ENCODE peak calls at places on chromosome 12, in six cellular contexts. One of them, this sample, is unnamed.

GRCh38 chr12:108833757-108834472 is 23.5 kb downstream of the SSH1 start:
- DNase-seq in activated naive CD4-positive, alpha-beta T cell: no peak
- DNase-seq in H7: no peak
- DNase-seq in activated T-cell treated with anti-CD3 and anti-CD28 coated beads, Interleukin-2, amount 50 U/mL, for 1 hour: no peak
- DNase-seq in IMR-90: peak; percentile 83
- DNase-seq in ovary: no peak
- DNase-seq in this sample: peak; percentile 86

GRCh38 chr12:3196488-3196887 is 119.3 kb downstream of the TSPAN9 start:
- DNase-seq in activated naive CD4-positive, alpha-beta T cell: no peak
- DNase-seq in IMR-90: no peak
- DNase-seq in H7: no peak
- DNase-seq in activated T-cell treated with anti-CD3 and anti-CD28 coated beads, Interleukin-2, amount 50 U/mL, for 1 hour: no peak
- DNase-seq in ovary: no peak
- DNase-seq in this sample: no peak

GRCh38 chr12:74552201-74552600 is 14.6 kb downstream of the ATXN7L3B start:
- DNase-seq in activated naive CD4-positive, alpha-beta T cell: no peak
- DNase-seq in ovary: no peak
- DNase-seq in activated T-cell treated with anti-CD3 and anti-CD28 coated beads, Interleukin-2, amount 50 U/mL, for 1 hour: no peak
- DNase-seq in IMR-90: no peak
- DNase-seq in H7: no peak
- DNase-seq in this sample: no peak

GRCh38 chr12:41596190-41596589 is 408.1 kb downstream of the PDZRN4 start:
- DNase-seq in IMR-90: no peak
- DNase-seq in H7: no peak
- DNase-seq in activated naive CD4-positive, alpha-beta T cell: no peak
- DNase-seq in ovary: no peak
- DNase-seq in activated T-cell treated with anti-CD3 and anti-CD28 coated beads, Interleukin-2, amount 50 U/mL, for 1 hour: no peak
- DNase-seq in this sample: no peak

GRCh38 chr12:14884458-14884878 is 1.2 kb downstream of the MGP start:
- DNase-seq in ovary: peak; percentile 88
- DNase-seq in IMR-90: peak; percentile 72
- DNase-seq in activated naive CD4-positive, alpha-beta T cell: peak; percentile 77
- DNase-seq in activated T-cell treated with anti-CD3 and anti-CD28 coated beads, Interleukin-2, amount 50 U/mL, for 1 hour: peak; percentile 77
- DNase-seq in H7: no peak
- DNase-seq in this sample: peak; percentile 91

GRCh38 chr12:132717531-132718387 is 7.1 kb downstream of the PGAM5 start:
- DNase-seq in activated naive CD4-positive, alpha-beta T cell: no peak
- DNase-seq in ovary: no peak
- DNase-seq in H7: peak; percentile 68
- DNase-seq in IMR-90: no peak
- DNase-seq in activated T-cell treated with anti-CD3 and anti-CD28 coated beads, Interleukin-2, amount 50 U/mL, for 1 hour: no peak
- DNase-seq in this sample: no peak

GRCh38 chr12:58781609-58782008 is 138.7 kb downstream of the LRIG3 start:
- DNase-seq in activated naive CD4-positive, alpha-beta T cell: no peak
- DNase-seq in ovary: no peak
- DNase-seq in H7: no peak
- DNase-seq in IMR-90: no peak
- DNase-seq in activated T-cell treated with anti-CD3 and anti-CD28 coated beads, Interleukin-2, amount 50 U/mL, for 1 hour: no peak
- DNase-seq in this sample: no peak

GRCh38 chr12:16012086-16012485 is 101.0 kb downstream of the DERA start:
- DNase-seq in ovary: no peak
- DNase-seq in H7: no peak
- DNase-seq in IMR-90: peak; percentile 61
- DNase-seq in activated T-cell treated with anti-CD3 and anti-CD28 coated beads, Interleukin-2, amount 50 U/mL, for 1 hour: no peak
- DNase-seq in activated naive CD4-positive, alpha-beta T cell: no peak
- DNase-seq in this sample: peak; percentile 15

GRCh38 chr12:50326636-50327284 is 43.4 kb upstream of the LIMA1 start:
- DNase-seq in activated T-cell treated with anti-CD3 and anti-CD28 coated beads, Interleukin-2, amount 50 U/mL, for 1 hour: no peak
- DNase-seq in activated naive CD4-positive, alpha-beta T cell: no peak
- DNase-seq in H7: no peak
- DNase-seq in IMR-90: peak; percentile 72
- DNase-seq in ovary: no peak
- DNase-seq in this sample: peak; percentile 36

GRCh38 chr12:12716151-12716844 is 870 bp upstream of the CDKN1B start:
- DNase-seq in activated naive CD4-positive, alpha-beta T cell: no peak
- DNase-seq in activated T-cell treated with anti-CD3 and anti-CD28 coated beads, Interleukin-2, amount 50 U/mL, for 1 hour: peak; percentile 37
- DNase-seq in H7: peak; percentile 40
- DNase-seq in IMR-90: peak; percentile 31
- DNase-seq in ovary: no peak
- DNase-seq in this sample: no peak

GRCh38 chr12:131061041-131061806 is 107.5 kb downstream of the ADGRD1 start:
- DNase-seq in activated T-cell treated with anti-CD3 and anti-CD28 coated beads, Interleukin-2, amount 50 U/mL, for 1 hour: no peak
- DNase-seq in H7: peak; percentile 30
- DNase-seq in activated naive CD4-positive, alpha-beta T cell: no peak
- DNase-seq in ovary: no peak
- DNase-seq in IMR-90: no peak
- DNase-seq in this sample: no peak

GRCh38 chr12:93229494-93230310 is 148.0 kb upstream of the NUDT4 start:
- DNase-seq in activated T-cell treated with anti-CD3 and anti-CD28 coated beads, Interleukin-2, amount 50 U/mL, for 1 hour: no peak
- DNase-seq in activated naive CD4-positive, alpha-beta T cell: no peak
- DNase-seq in H7: no peak
- DNase-seq in IMR-90: peak; percentile 96
- DNase-seq in ovary: no peak
- DNase-seq in this sample: peak; percentile 90

GRCh38 chr12:10771132-10771733 is 31.2 kb downstream of the TAS2R7 start:
- DNase-seq in IMR-90: peak; percentile 51
- DNase-seq in activated T-cell treated with anti-CD3 and anti-CD28 coated beads, Interleukin-2, amount 50 U/mL, for 1 hour: no peak
- DNase-seq in ovary: no peak
- DNase-seq in H7: peak; percentile 8
- DNase-seq in activated naive CD4-positive, alpha-beta T cell: no peak
- DNase-seq in this sample: peak; percentile 18

GRCh38 chr12:45089417-45089816 is 38.5 kb upstream of the DBX2 start:
- DNase-seq in activated T-cell treated with anti-CD3 and anti-CD28 coated beads, Interleukin-2, amount 50 U/mL, for 1 hour: no peak
- DNase-seq in H7: no peak
- DNase-seq in ovary: no peak
- DNase-seq in IMR-90: no peak
- DNase-seq in activated naive CD4-positive, alpha-beta T cell: no peak
- DNase-seq in this sample: no peak

GRCh38 chr12:115199831-115200230 is 515.9 kb upstream of the TBX3 start:
- DNase-seq in activated T-cell treated with anti-CD3 and anti-CD28 coated beads, Interleukin-2, amount 50 U/mL, for 1 hour: no peak
- DNase-seq in ovary: no peak
- DNase-seq in activated naive CD4-positive, alpha-beta T cell: no peak
- DNase-seq in IMR-90: peak; percentile 80
- DNase-seq in H7: no peak
- DNase-seq in this sample: no peak

GRCh38 chr12:52434096-52434733 is at the start of gene KRT75:
- DNase-seq in ovary: no peak
- DNase-seq in activated naive CD4-positive, alpha-beta T cell: no peak
- DNase-seq in H7: no peak
- DNase-seq in IMR-90: no peak
- DNase-seq in activated T-cell treated with anti-CD3 and anti-CD28 coated beads, Interleukin-2, amount 50 U/mL, for 1 hour: no peak
- DNase-seq in this sample: no peak

GRCh38 chr12:34393821-34394150 is 371.5 kb downstream of the ALG10 start:
- DNase-seq in activated T-cell treated with anti-CD3 and anti-CD28 coated beads, Interleukin-2, amount 50 U/mL, for 1 hour: no peak
- DNase-seq in H7: peak; percentile 21
- DNase-seq in activated naive CD4-positive, alpha-beta T cell: no peak
- DNase-seq in IMR-90: no peak
- DNase-seq in ovary: peak; percentile 2
- DNase-seq in this sample: no peak

GRCh38 chr12:57772429-57773322 is at the start of gene EEF1AKMT3:
- DNase-seq in H7: peak; percentile 86
- DNase-seq in activated T-cell treated with anti-CD3 and anti-CD28 coated beads, Interleukin-2, amount 50 U/mL, for 1 hour: no peak
- DNase-seq in activated naive CD4-positive, alpha-beta T cell: no peak
- DNase-seq in ovary: peak; percentile 64
- DNase-seq in IMR-90: peak; percentile 35
- DNase-seq in this sample: peak; percentile 33

GRCh38 chr12:5884846-5885245 is 60.2 kb downstream of the ANO2 start:
- DNase-seq in activated naive CD4-positive, alpha-beta T cell: no peak
- DNase-seq in H7: no peak
- DNase-seq in IMR-90: no peak
- DNase-seq in ovary: no peak
- DNase-seq in activated T-cell treated with anti-CD3 and anti-CD28 coated beads, Interleukin-2, amount 50 U/mL, for 1 hour: no peak
- DNase-seq in this sample: no peak

GRCh38 chr12:21526721-21527345 is 737 bp downstream of the SPX start:
- DNase-seq in H7: peak; percentile 11
- DNase-seq in ovary: no peak
- DNase-seq in IMR-90: no peak
- DNase-seq in activated T-cell treated with anti-CD3 and anti-CD28 coated beads, Interleukin-2, amount 50 U/mL, for 1 hour: no peak
- DNase-seq in activated naive CD4-positive, alpha-beta T cell: no peak
- DNase-seq in this sample: no peak

GRCh38 chr12:22029491-22029890 is 16.5 kb upstream of the CMAS start:
- DNase-seq in activated naive CD4-positive, alpha-beta T cell: no peak
- DNase-seq in activated T-cell treated with anti-CD3 and anti-CD28 coated beads, Interleukin-2, amount 50 U/mL, for 1 hour: no peak
- DNase-seq in ovary: no peak
- DNase-seq in H7: no peak
- DNase-seq in IMR-90: no peak
- DNase-seq in this sample: no peak

GRCh38 chr12:66899567-66899966 is 220.7 kb upstream of the GRIP1 start:
- DNase-seq in H7: no peak
- DNase-seq in activated T-cell treated with anti-CD3 and anti-CD28 coated beads, Interleukin-2, amount 50 U/mL, for 1 hour: no peak
- DNase-seq in ovary: no peak
- DNase-seq in activated naive CD4-positive, alpha-beta T cell: no peak
- DNase-seq in IMR-90: no peak
- DNase-seq in this sample: no peak

GRCh38 chr12:131104464-131105350 is 151.0 kb downstream of the ADGRD1 start:
- DNase-seq in ovary: peak; percentile 85
- DNase-seq in activated T-cell treated with anti-CD3 and anti-CD28 coated beads, Interleukin-2, amount 50 U/mL, for 1 hour: peak; percentile 82
- DNase-seq in IMR-90: peak; percentile 16
- DNase-seq in activated naive CD4-positive, alpha-beta T cell: peak; percentile 77
- DNase-seq in H7: peak; percentile 94
- DNase-seq in this sample: peak; percentile 63

GRCh38 chr12:45464699-45465098 is 248.8 kb downstream of the ANO6 start:
- DNase-seq in ovary: no peak
- DNase-seq in activated T-cell treated with anti-CD3 and anti-CD28 coated beads, Interleukin-2, amount 50 U/mL, for 1 hour: no peak
- DNase-seq in IMR-90: no peak
- DNase-seq in activated naive CD4-positive, alpha-beta T cell: no peak
- DNase-seq in H7: peak; percentile 40
- DNase-seq in this sample: no peak

GRCh38 chr12:109387425-109388166 is 39.9 kb downstream of the MYO1H start:
- DNase-seq in activated T-cell treated with anti-CD3 and anti-CD28 coated beads, Interleukin-2, amount 50 U/mL, for 1 hour: no peak
- DNase-seq in H7: peak; percentile 49
- DNase-seq in IMR-90: peak; percentile 13
- DNase-seq in ovary: no peak
- DNase-seq in activated naive CD4-positive, alpha-beta T cell: no peak
- DNase-seq in this sample: no peak

This sample was measured in brain microvascular endothelial cell.